ENCODE peak calls at places on chromosome 13, in eight cellular contexts. X is adrenal gland, Q is T-helper 2 cell, D is H54, S is amniotic stem cell, M is T-helper 1 cell, P is Peyer's patch, K is NCI-H2171. R is an unnamed sample.

GRCh38 chr13:71922191-71922590 is 55.2 kb upstream of the DACH1 start:
- DNase-seq in X (no peak), Q (no peak), D (no peak), S (no peak), M (no peak), P (no peak), K (no peak), R (no peak)

GRCh38 chr13:44196186-44196751 is 177.4 kb upstream of the SERP2 start:
- DNase-seq in X (no peak), Q (no peak), D (no peak), S (no peak), M (no peak), P (no peak), K (no peak), R (no peak)

GRCh38 chr13:111168116-111168515 is 53.0 kb downstream of the ARHGEF7 start:
- DNase-seq in X (no peak), Q (no peak), D (no peak), S (no peak), M (no peak), P (no peak), K (peak), R (no peak)

GRCh38 chr13:73936001-73936400 is 198.2 kb downstream of the KLF12 start:
- DNase-seq in X (no peak), Q (no peak), D (no peak), S (no peak), M (no peak), P (no peak), K (no peak), R (no peak)

GRCh38 chr13:106446011-106446410 is 89.5 kb downstream of the EFNB2 start:
- DNase-seq in X (no peak), Q (no peak), D (no peak), S (no peak), M (no peak), P (no peak), K (no peak), R (peak)

GRCh38 chr13:29763426-29764180 is 86.8 kb downstream of the UBL3 start:
- DNase-seq in X (no peak), Q (no peak), D (no peak), S (no peak), M (no peak), P (no peak), K (no peak), R (no peak)

GRCh38 chr13:110274687-110275086 is 32.3 kb downstream of the COL4A1 start:
- DNase-seq in X (no peak), Q (no peak), D (no peak), S (no peak), M (no peak), P (peak), K (no peak), R (no peak)

GRCh38 chr13:95246292-95247082 is 54.8 kb downstream of the ABCC4 start:
- DNase-seq in X (no peak), Q (no peak), D (no peak), S (no peak), M (no peak), P (no peak), K (peak), R (no peak)

GRCh38 chr13:71017607-71018006 is 849.4 kb downstream of the DACH1 start:
- DNase-seq in X (no peak), Q (no peak), D (no peak), S (no peak), M (no peak), P (no peak), K (no peak), R (no peak)

GRCh38 chr13:43626994-43627393 is 159.8 kb downstream of the ENOX1 start:
- DNase-seq in X (no peak), Q (no peak), D (no peak), S (no peak), M (no peak), P (no peak), K (no peak), R (no peak)

GRCh38 chr13:38210928-38211596 is 138.6 kb upstream of the UFM1 start:
- DNase-seq in X (no peak), Q (no peak), D (no peak), S (no peak), M (no peak), P (no peak), K (no peak), R (no peak)

GRCh38 chr13:59906413-59907027 is 257.2 kb downstream of the DIAPH3 start:
- DNase-seq in X (no peak), Q (no peak), D (no peak), S (peak), M (no peak), P (peak), K (peak), R (no peak)

GRCh38 chr13:98480915-98481510 is 95.9 kb downstream of the STK24 start:
- DNase-seq in X (no peak), Q (no peak), D (no peak), S (no peak), M (no peak), P (no peak), K (peak), R (no peak)

GRCh38 chr13:25803626-25804025 is 248.2 kb downstream of the SHISA2 start:
- DNase-seq in X (no peak), Q (no peak), D (no peak), S (no peak), M (no peak), P (no peak), K (no peak), R (no peak)

GRCh38 chr13:45537506-45537905 is 72.8 kb downstream of the COG3 start:
- DNase-seq in X (no peak), Q (no peak), D (no peak), S (no peak), M (no peak), P (no peak), K (no peak), R (peak)

GRCh38 chr13:29908917-29909755 is 58.7 kb upstream of the UBL3 start:
- DNase-seq in X (no peak), Q (no peak), D (no peak), S (no peak), M (no peak), P (no peak), K (no peak), R (no peak)

GRCh38 chr13:40109324-40109958 is 454.0 kb downstream of the COG6 start:
- DNase-seq in X (no peak), Q (no peak), D (peak), S (no peak), M (no peak), P (no peak), K (no peak), R (peak)

GRCh38 chr13:100212904-100213538 is 124.1 kb downstream of the PCCA start:
- DNase-seq in X (no peak), Q (no peak), D (no peak), S (no peak), M (no peak), P (no peak), K (no peak), R (no peak)

GRCh38 chr13:48950507-48950886 is 25.2 kb upstream of the FNDC3A start:
- DNase-seq in X (no peak), Q (no peak), D (no peak), S (no peak), M (no peak), P (no peak), K (no peak), R (no peak)

GRCh38 chr13:27082325-27082724 is 89.3 kb downstream of the USP12 start:
- DNase-seq in X (no peak), Q (no peak), D (no peak), S (no peak), M (no peak), P (no peak), K (no peak), R (no peak)

GRCh38 chr13:94656766-94657165 is 55.1 kb downstream of the GPR180 start:
- DNase-seq in X (no peak), Q (no peak), D (peak), S (peak), M (no peak), P (no peak), K (no peak), R (peak)

GRCh38 chr13:41150058-41150457 is 17.5 kb upstream of the KBTBD6 start:
- DNase-seq in X (no peak), Q (no peak), D (no peak), S (no peak), M (no peak), P (no peak), K (no peak), R (no peak)

GRCh38 chr13:19071161-19071936 is 110.3 kb downstream of the TUBA3C start:
- DNase-seq in X (no peak), Q (no peak), D (no peak), S (no peak), M (no peak), P (no peak), K (no peak), R (no peak)

GRCh38 chr13:44432595-44432994 is 59.0 kb downstream of the SERP2 start:
- DNase-seq in X (no peak), Q (no peak), D (no peak), S (no peak), M (no peak), P (no peak), K (no peak), R (no peak)

GRCh38 chr13:110521296-110521680 is 40.2 kb downstream of the RAB20 start:
- DNase-seq in X (no peak), Q (no peak), D (no peak), S (no peak), M (no peak), P (no peak), K (no peak), R (no peak)

GRCh38 chr13:62525652-62526051 is 1110.0 kb upstream of the PCDH20 start:
- DNase-seq in X (no peak), Q (no peak), D (no peak), S (no peak), M (no peak), P (no peak), K (no peak), R (no peak)

GRCh38 chr13:71798723-71799122 is 68.3 kb downstream of the DACH1 start:
- DNase-seq in X (no peak), Q (no peak), D (no peak), S (no peak), M (no peak), P (no peak), K (peak), R (no peak)

GRCh38 chr13:93169980-93170379 is 56.6 kb upstream of the GPC6 start:
- DNase-seq in X (no peak), Q (no peak), D (peak), S (no peak), M (no peak), P (no peak), K (no peak), R (peak)

GRCh38 chr13:98103942-98104880 is 38.7 kb upstream of the FARP1 start:
- DNase-seq in X (no peak), Q (no peak), D (no peak), S (no peak), M (no peak), P (no peak), K (no peak), R (no peak)

GRCh38 chr13:48456546-48456945 is 43.6 kb upstream of the LPAR6 start:
- DNase-seq in X (no peak), Q (no peak), D (no peak), S (no peak), M (no peak), P (no peak), K (no peak), R (no peak)

GRCh38 chr13:98961204-98962105 is 16.4 kb downstream of the DOCK9 start:
- DNase-seq in X (no peak), Q (no peak), D (no peak), S (no peak), M (no peak), P (no peak), K (no peak), R (no peak)

R was measured in skeletal muscle cell.